ENCODE peak calls at places on chromosomes 3 and 15, in six cellular contexts. One of them, this sample, is unnamed.

GRCh38 chr3:117622130-117622841 is 912.7 kb downstream of the TUSC7 start:
- DNase-seq in EL: peak; percentile 90
- DNase-seq in mesenteric fat pad: no peak
- DNase-seq in activated CD4-positive, alpha-beta T cell treated with anti-CD3 and anti-CD28 coated beads, Interleukin-2, amount 10 ng/mL, durations not matched to agents 7 days and 5 days: no peak
- DNase-seq in hippocampal formation: no peak
- DNase-seq in GM20000: no peak
- DNase-seq in this sample: no peak

GRCh38 chr3:82685761-82686160 is 924.3 kb upstream of the GBE1 start:
- DNase-seq in EL: no peak
- DNase-seq in mesenteric fat pad: no peak
- DNase-seq in activated CD4-positive, alpha-beta T cell treated with anti-CD3 and anti-CD28 coated beads, Interleukin-2, amount 10 ng/mL, durations not matched to agents 7 days and 5 days: no peak
- DNase-seq in hippocampal formation: no peak
- DNase-seq in GM20000: no peak
- DNase-seq in this sample: no peak

GRCh38 chr3:40921251-40921650 is 278.1 kb upstream of the CTNNB1 start:
- DNase-seq in EL: no peak
- DNase-seq in mesenteric fat pad: no peak
- DNase-seq in activated CD4-positive, alpha-beta T cell treated with anti-CD3 and anti-CD28 coated beads, Interleukin-2, amount 10 ng/mL, durations not matched to agents 7 days and 5 days: no peak
- DNase-seq in hippocampal formation: no peak
- DNase-seq in GM20000: no peak
- DNase-seq in this sample: no peak

GRCh38 chr15:101090460-101090853 is 161.4 kb downstream of the CHSY1 start:
- DNase-seq in EL: no peak
- DNase-seq in mesenteric fat pad: no peak
- DNase-seq in activated CD4-positive, alpha-beta T cell treated with anti-CD3 and anti-CD28 coated beads, Interleukin-2, amount 10 ng/mL, durations not matched to agents 7 days and 5 days: no peak
- DNase-seq in hippocampal formation: no peak
- DNase-seq in GM20000: no peak
- DNase-seq in this sample: no peak

GRCh38 chr3:169071003-169071402 is 592.5 kb downstream of the MECOM start:
- DNase-seq in EL: peak; percentile 22
- DNase-seq in mesenteric fat pad: no peak
- DNase-seq in activated CD4-positive, alpha-beta T cell treated with anti-CD3 and anti-CD28 coated beads, Interleukin-2, amount 10 ng/mL, durations not matched to agents 7 days and 5 days: no peak
- DNase-seq in hippocampal formation: no peak
- DNase-seq in GM20000: no peak
- DNase-seq in this sample: no peak

GRCh38 chr3:160929595-160929994 is 173.6 kb downstream of the PPM1L start:
- DNase-seq in EL: peak; percentile 23
- DNase-seq in mesenteric fat pad: no peak
- DNase-seq in activated CD4-positive, alpha-beta T cell treated with anti-CD3 and anti-CD28 coated beads, Interleukin-2, amount 10 ng/mL, durations not matched to agents 7 days and 5 days: no peak
- DNase-seq in hippocampal formation: peak; percentile 11
- DNase-seq in GM20000: no peak
- DNase-seq in this sample: no peak

GRCh38 chr3:60730371-60730770 is 520.9 kb downstream of the FHIT start:
- DNase-seq in EL: no peak
- DNase-seq in mesenteric fat pad: no peak
- DNase-seq in activated CD4-positive, alpha-beta T cell treated with anti-CD3 and anti-CD28 coated beads, Interleukin-2, amount 10 ng/mL, durations not matched to agents 7 days and 5 days: no peak
- DNase-seq in hippocampal formation: no peak
- DNase-seq in GM20000: no peak
- DNase-seq in this sample: no peak

GRCh38 chr3:123920383-123920782 is 36.3 kb upstream of the MYLK start:
- DNase-seq in EL: no peak
- DNase-seq in mesenteric fat pad: no peak
- DNase-seq in activated CD4-positive, alpha-beta T cell treated with anti-CD3 and anti-CD28 coated beads, Interleukin-2, amount 10 ng/mL, durations not matched to agents 7 days and 5 days: no peak
- DNase-seq in hippocampal formation: no peak
- DNase-seq in GM20000: no peak
- DNase-seq in this sample: no peak

GRCh38 chr3:16399473-16399872 is 114.0 kb downstream of the RFTN1 start:
- DNase-seq in EL: peak; percentile 95
- DNase-seq in mesenteric fat pad: no peak
- DNase-seq in activated CD4-positive, alpha-beta T cell treated with anti-CD3 and anti-CD28 coated beads, Interleukin-2, amount 10 ng/mL, durations not matched to agents 7 days and 5 days: no peak
- DNase-seq in hippocampal formation: no peak
- DNase-seq in GM20000: no peak
- DNase-seq in this sample: peak; percentile 18

GRCh38 chr15:57820119-57820518 is 113.6 kb downstream of the POLR2M start:
- DNase-seq in EL: peak; percentile 75
- DNase-seq in mesenteric fat pad: no peak
- DNase-seq in activated CD4-positive, alpha-beta T cell treated with anti-CD3 and anti-CD28 coated beads, Interleukin-2, amount 10 ng/mL, durations not matched to agents 7 days and 5 days: no peak
- DNase-seq in hippocampal formation: no peak
- DNase-seq in GM20000: no peak
- DNase-seq in this sample: no peak

GRCh38 chr3:188348445-188349244 is 194.7 kb downstream of the LPP start:
- DNase-seq in EL: peak; percentile 94
- DNase-seq in mesenteric fat pad: no peak
- DNase-seq in activated CD4-positive, alpha-beta T cell treated with anti-CD3 and anti-CD28 coated beads, Interleukin-2, amount 10 ng/mL, durations not matched to agents 7 days and 5 days: no peak
- DNase-seq in hippocampal formation: no peak
- DNase-seq in GM20000: no peak
- DNase-seq in this sample: no peak

GRCh38 chr15:74399511-74400312 is 32.3 kb upstream of the CYP11A1 start:
- DNase-seq in EL: peak; percentile 87
- DNase-seq in mesenteric fat pad: no peak
- DNase-seq in activated CD4-positive, alpha-beta T cell treated with anti-CD3 and anti-CD28 coated beads, Interleukin-2, amount 10 ng/mL, durations not matched to agents 7 days and 5 days: peak; percentile 58
- DNase-seq in hippocampal formation: no peak
- DNase-seq in GM20000: no peak
- DNase-seq in this sample: no peak

This sample was measured in H7.